ENCODE peak calls at places on chromosomes 3 and 15, in five cellular contexts. R is EH, G is hypothalamus, N is AG20443, J is SW480. K is an unnamed sample.

GRCh38 chr3:170327040-170327808 is 30.3 kb upstream of the SKIL start:
- DNase-seq in G (no peak), R (no peak), J (no peak), N (no peak), K (no peak)

GRCh38 chr3:99825239-99825638 is 7.6 kb downstream of the CMSS1 start:
- DNase-seq in G (no peak), R (peak), N (peak), J (peak), K (no peak)

GRCh38 chr3:10140996-10141546 is 507 bp upstream of the VHL start:
- DNase-seq in N (no peak), G (no peak), J (no peak), R (no peak), K (peak)

GRCh38 chr3:32910954-32911353 is 40.5 kb upstream of the CCR4 start:
- DNase-seq in J (no peak), N (no peak), G (no peak), R (peak), K (no peak)

GRCh38 chr15:69373406-69373805 is 40.7 kb upstream of the KIF23 start:
- DNase-seq in R (no peak), G (no peak), N (no peak), J (no peak), K (no peak)

GRCh38 chr3:16151109-16151508 is 23.4 kb upstream of the GALNT15 start:
- DNase-seq in J (no peak), G (no peak), R (peak), N (peak), K (no peak)

GRCh38 chr15:52240166-52240565 is 49.0 kb upstream of the GNB5 start:
- DNase-seq in R (no peak), G (no peak), J (no peak), N (no peak), K (no peak)

GRCh38 chr3:46586738-46587246 is 20.7 kb upstream of the LRRC2 start:
- DNase-seq in G (no peak), J (no peak), N (no peak), R (no peak), K (no peak)

GRCh38 chr3:48661501-48662139 is 1.1 kb downstream of the CELSR3 start:
- DNase-seq in J (no peak), G (peak), N (peak), R (peak), K (no peak)

GRCh38 chr3:140552403-140552802 is 125.5 kb upstream of the TRIM42 start:
- DNase-seq in G (no peak), N (no peak), R (no peak), J (peak), K (no peak)

GRCh38 chr3:24963762-24964625 is 464.1 kb upstream of the RARB start:
- DNase-seq in N (no peak), R (peak), G (no peak), J (peak), K (peak)

GRCh38 chr3:133868166-133868565 is 27.5 kb downstream of the RAB6B start:
- DNase-seq in J (no peak), R (no peak), G (no peak), N (no peak), K (peak)

GRCh38 chr3:142180761-142181362 is 31.5 kb upstream of the TFDP2 start:
- DNase-seq in G (no peak), R (peak), J (peak), N (peak), K (peak)

GRCh38 chr15:74723754-74724334 is 1.5 kb downstream of the CYP1A1 start:
- DNase-seq in J (peak), N (peak), R (peak), G (no peak), K (no peak)

GRCh38 chr15:57156210-57156887 is 220.0 kb upstream of the CGNL1 start:
- DNase-seq in R (peak), G (no peak), N (peak), J (no peak), K (no peak)

GRCh38 chr15:81182031-81182745 is 14.5 kb upstream of the IL16 start:
- DNase-seq in G (no peak), J (no peak), R (no peak), N (no peak), K (no peak)

GRCh38 chr3:32384938-32385337 is 6.7 kb upstream of the CMTM7 start:
- DNase-seq in R (peak), N (no peak), G (no peak), J (no peak), K (peak)

GRCh38 chr15:65246026-65246714 is 34.9 kb upstream of the CILP start:
- DNase-seq in R (no peak), G (no peak), N (no peak), J (no peak), K (no peak)

GRCh38 chr3:123783050-123783724 is 100.9 kb downstream of the MYLK start:
- DNase-seq in N (no peak), G (no peak), J (no peak), R (peak), K (no peak)

GRCh38 chr3:29324180-29324651 is 43.3 kb downstream of the RBMS3 start:
- DNase-seq in G (no peak), R (peak), N (peak), J (no peak), K (no peak)

GRCh38 chr15:74418575-74419338 is 15.0 kb downstream of the SEMA7A start:
- DNase-seq in N (no peak), G (no peak), J (peak), R (no peak), K (no peak)

GRCh38 chr3:3707858-3708768 is 91.1 kb upstream of the LRRN1 start:
- DNase-seq in G (no peak), R (no peak), N (no peak), J (no peak), K (no peak)